ENCODE peak calls at places on chromosome 13, in eight cellular contexts. A, Y, P, Q, W, I, R and X are unnamed samples.

GRCh38 chr13:24108615-24108965 is 51.9 kb upstream of the SPATA13 start:
- DNase-seq in A (no peak), Y (no peak), P (no peak), Q (no peak), W (no peak), I (no peak), R (no peak), X (no peak)

GRCh38 chr13:67013709-67014108 is 216.4 kb downstream of the PCDH9 start:
- DNase-seq in A (no peak), Y (no peak), P (no peak), Q (no peak), W (no peak), I (no peak), R (no peak), X (no peak)

GRCh38 chr13:79457948-79458347 is 23.0 kb upstream of the NDFIP2 start:
- DNase-seq in A (no peak), Y (no peak), P (no peak), Q (no peak), W (no peak), I (no peak), R (no peak), X (no peak)

GRCh38 chr13:23570099-23570926 is at the start of gene TNFRSF19:
- DNase-seq in A (no peak), Y (no peak), P (no peak), Q (no peak), W (no peak), I (peak), R (no peak), X (no peak)

GRCh38 chr13:32783067-32783466 is 196.8 kb downstream of the PDS5B start:
- DNase-seq in A (no peak), Y (no peak), P (no peak), Q (no peak), W (no peak), I (no peak), R (no peak), X (no peak)

GRCh38 chr13:86486582-86486981 is 687.4 kb upstream of the SLITRK6 start:
- DNase-seq in A (no peak), Y (no peak), P (no peak), Q (no peak), W (no peak), I (no peak), R (no peak), X (no peak)

GRCh38 chr13:84430015-84430414 is 547.7 kb upstream of the SLITRK1 start:
- DNase-seq in A (no peak), Y (no peak), P (no peak), Q (no peak), W (no peak), I (no peak), R (no peak), X (no peak)

GRCh38 chr13:106156468-106156867 is 379.0 kb downstream of the EFNB2 start:
- DNase-seq in A (peak), Y (no peak), P (no peak), Q (no peak), W (no peak), I (no peak), R (no peak), X (no peak)

GRCh38 chr13:40401911-40402776 is 264.3 kb downstream of the FOXO1 start:
- DNase-seq in A (peak), Y (peak), P (peak), Q (no peak), W (peak), I (no peak), R (no peak), X (peak)

GRCh38 chr13:29991343-29991742 is 140.9 kb upstream of the UBL3 start:
- DNase-seq in A (no peak), Y (no peak), P (no peak), Q (no peak), W (no peak), I (no peak), R (no peak), X (no peak)

GRCh38 chr13:64305246-64305645 is 2889.6 kb upstream of the PCDH20 start:
- DNase-seq in A (no peak), Y (no peak), P (no peak), Q (no peak), W (no peak), I (no peak), R (no peak), X (no peak)

GRCh38 chr13:64910061-64910460 is 2320.1 kb downstream of the PCDH9 start:
- DNase-seq in A (no peak), Y (no peak), P (no peak), Q (no peak), W (no peak), I (no peak), R (no peak), X (no peak)

GRCh38 chr13:101640797-101641400 is 188.4 kb downstream of the ITGBL1 start:
- DNase-seq in A (no peak), Y (no peak), P (no peak), Q (no peak), W (no peak), I (no peak), R (no peak), X (no peak)

GRCh38 chr13:83940742-83941141 is 58.5 kb upstream of the SLITRK1 start:
- DNase-seq in A (no peak), Y (no peak), P (no peak), Q (no peak), W (no peak), I (no peak), R (no peak), X (no peak)

GRCh38 chr13:29504691-29505090 is 90.8 kb downstream of the SLC7A1 start:
- DNase-seq in A (no peak), Y (no peak), P (no peak), Q (no peak), W (peak), I (no peak), R (no peak), X (no peak)

GRCh38 chr13:46377554-46377953 is 9.5 kb downstream of the RUBCNL start:
- DNase-seq in A (no peak), Y (no peak), P (no peak), Q (no peak), W (no peak), I (no peak), R (no peak), X (no peak)

GRCh38 chr13:64338671-64339070 is 2891.5 kb downstream of the PCDH9 start:
- DNase-seq in A (no peak), Y (no peak), P (no peak), Q (no peak), W (no peak), I (no peak), R (no peak), X (no peak)

GRCh38 chr13:24233351-24233901 is 72.9 kb downstream of the SPATA13 start:
- DNase-seq in A (no peak), Y (no peak), P (no peak), Q (no peak), W (no peak), I (peak), R (no peak), X (peak)

GRCh38 chr13:32537580-32538233 is 888 bp downstream of the N4BP2L2 start:
- DNase-seq in A (peak), Y (peak), P (no peak), Q (peak), W (peak), I (peak), R (no peak), X (no peak)

GRCh38 chr13:42660367-42660965 is 86.5 kb downstream of the TNFSF11 start:
- DNase-seq in A (no peak), Y (no peak), P (no peak), Q (no peak), W (no peak), I (no peak), R (no peak), X (no peak)

GRCh38 chr13:111270126-111270525 is 50.3 kb upstream of the TEX29 start:
- DNase-seq in A (no peak), Y (no peak), P (no peak), Q (no peak), W (no peak), I (no peak), R (no peak), X (no peak)

GRCh38 chr13:34156841-34157365 is 339.0 kb downstream of the RFC3 start:
- DNase-seq in A (peak), Y (peak), P (peak), Q (no peak), W (peak), I (no peak), R (peak), X (no peak)

GRCh38 chr13:33721719-33722118 is 96.2 kb upstream of the RFC3 start:
- DNase-seq in A (no peak), Y (no peak), P (no peak), Q (no peak), W (no peak), I (no peak), R (no peak), X (no peak)

GRCh38 chr13:79810671-79811070 is 329.7 kb downstream of the NDFIP2 start:
- DNase-seq in A (no peak), Y (no peak), P (no peak), Q (no peak), W (no peak), I (peak), R (no peak), X (no peak)

GRCh38 chr13:80141114-80141849 is 199.6 kb downstream of the SPRY2 start:
- DNase-seq in A (no peak), Y (peak), P (no peak), Q (no peak), W (no peak), I (no peak), R (no peak), X (no peak)

GRCh38 chr13:106129273-106129672 is 406.2 kb downstream of the EFNB2 start:
- DNase-seq in A (no peak), Y (no peak), P (no peak), Q (no peak), W (no peak), I (no peak), R (no peak), X (no peak)

DNA sequence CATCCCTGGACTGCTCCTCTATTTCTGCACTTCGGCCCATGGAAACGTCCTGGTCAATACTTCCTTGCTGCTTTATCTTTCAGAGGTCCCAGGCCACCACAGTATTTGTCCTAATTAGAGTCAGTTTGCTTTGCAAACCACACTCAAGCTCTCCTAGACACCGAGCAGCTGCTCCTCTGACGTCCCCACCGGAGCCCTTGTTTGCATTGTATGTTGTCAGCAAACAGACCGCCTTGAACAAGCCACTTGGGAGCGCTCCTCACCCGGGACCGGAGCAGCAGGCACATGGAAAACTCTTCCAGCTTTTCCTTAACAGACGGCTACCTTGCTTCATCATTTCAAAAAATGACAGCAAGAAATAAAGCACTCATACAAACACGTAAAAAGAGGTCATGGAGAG is 51.5 kb upstream of the GTF3A start:
- DNase-seq in A (no peak), Y (no peak), P (no peak), Q (no peak), W (no peak), I (peak), R (no peak), X (no peak)
- TF ChIP-seq CTCF in A (no peak), Y (no peak), P (no peak), Q (no peak), W (no peak), I (peak), R (peak), X (no peak)

GRCh38 chr13:74193391-74193790 is 59.2 kb upstream of the KLF12 start:
- DNase-seq in A (no peak), Y (no peak), P (no peak), Q (no peak), W (no peak), I (no peak), R (no peak), X (no peak)
- TF ChIP-seq POLR2AphosphoS5 in A (no peak), Y (no peak), P (no peak), Q (no peak), W (no peak), I (no peak), R (no peak), X (no peak)

GRCh38 chr13:50187352-50188029 is 172.2 kb downstream of the KCNRG start:
- DNase-seq in A (no peak), Y (no peak), P (no peak), Q (no peak), W (no peak), I (no peak), R (no peak), X (no peak)

GRCh38 chr13:50192272-50192813 is 177.1 kb downstream of the KCNRG start:
- DNase-seq in A (no peak), Y (no peak), P (no peak), Q (no peak), W (no peak), I (no peak), R (no peak), X (no peak)

GRCh38 chr13:50188696-50189095 is 173.5 kb downstream of the KCNRG start:
- DNase-seq in A (no peak), Y (no peak), P (no peak), Q (no peak), W (no peak), I (no peak), R (no peak), X (no peak)

GRCh38 chr13:50191004-50191403 is 175.8 kb downstream of the KCNRG start:
- DNase-seq in A (no peak), Y (no peak), P (no peak), Q (no peak), W (no peak), I (no peak), R (no peak), X (no peak)

DNA sequence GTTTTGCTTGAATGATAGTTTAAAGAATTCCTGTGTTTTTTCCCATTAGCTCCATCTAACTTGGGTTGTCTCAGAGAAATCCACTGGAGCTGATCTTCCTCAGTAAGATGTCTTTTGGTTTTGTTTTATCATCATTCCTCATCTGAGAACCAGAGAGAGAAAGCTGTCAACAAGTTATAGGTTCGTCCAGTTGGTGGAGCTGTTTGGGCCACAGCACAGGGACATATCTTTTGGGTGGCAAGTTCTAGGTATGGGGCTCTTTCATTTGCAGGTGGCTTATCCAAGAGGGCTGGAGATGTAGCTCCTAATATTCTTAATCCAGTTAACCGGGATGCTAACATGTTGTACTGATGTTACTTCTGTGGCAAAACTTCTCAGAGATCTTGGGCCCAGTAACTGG is 174.2 kb downstream of the KCNRG start:
- DNase-seq in A (no peak), Y (no peak), P (no peak), Q (no peak), W (no peak), I (peak), R (no peak), X (no peak)
- TF ChIP-seq CTCF in A (peak), Y (no peak), P (no peak), Q (no peak), W (no peak), I (peak), R (peak), X (no peak)

GRCh38 chr13:112961457-112962369 is 7.3 kb upstream of the MCF2L start:
- DNase-seq in A (no peak), Y (no peak), P (peak), Q (peak), W (peak), I (no peak), R (no peak), X (no peak)
- TF ChIP-seq POLR2AphosphoS5 in A (no peak), Y (no peak), P (no peak), Q (no peak), W (no peak), I (no peak), R (no peak), X (no peak)

DNA sequence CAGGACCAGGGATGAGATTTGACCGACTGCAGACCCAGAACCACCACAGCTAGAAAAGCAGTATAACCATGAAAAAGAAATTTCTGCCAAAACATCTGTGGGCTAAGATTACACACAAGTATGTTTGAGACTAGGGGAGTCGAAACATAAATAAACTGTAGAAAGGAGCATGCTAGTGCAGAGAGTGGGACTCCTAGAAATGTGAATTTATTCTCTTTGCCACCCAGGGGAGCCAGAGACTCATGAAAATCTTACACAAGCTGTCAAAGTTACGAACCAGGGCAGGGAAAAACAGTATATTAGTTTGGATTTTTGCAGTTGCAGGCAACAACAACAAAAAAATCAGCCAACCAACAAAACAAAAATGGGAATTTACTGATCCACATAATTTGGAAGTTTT is 12.3 kb upstream of the HSPH1 start:
- DNase-seq in A (no peak), Y (no peak), P (no peak), Q (no peak), W (no peak), I (no peak), R (no peak), X (no peak)
- TF ChIP-seq CTCF in A (no peak), Y (no peak), P (no peak), Q (no peak), W (no peak), I (peak), R (peak), X (no peak)